ENCODE peak calls at places on chromosomes 13 and 19, in five cellular contexts. S is fibroblast of lung; B is left ventricle myocardium inferior; W is lung; X is CD8-positive, alpha-beta T cell. K is an unnamed sample. For H3K4me1, the result is how much of the 10 kb centered on the place peaks cover.

GRCh38 chr13:31409678-31410356 is 210.0 kb downstream of the B3GLCT start:
- DNase-seq in B (no peak), X (no peak), S (no peak), W (no peak), K (peak)

GRCh38 chr13:96700657-96701056 is 293.6 kb downstream of the OXGR1 start:
- DNase-seq in W (no peak), B (no peak), X (no peak), S (no peak), K (no peak)

GRCh38 chr19:2015611-2015950 is at the start of gene BTBD2:
- DNase-seq in W (peak), B (no peak), S (peak), X (peak), K (peak)

GRCh38 chr13:61052175-61052574 is 363.5 kb downstream of the PCDH20 start:
- DNase-seq in S (no peak), W (no peak), X (no peak), B (no peak), K (no peak)

GRCh38 chr13:41494202-41494601 is 36.9 kb downstream of the RGCC start:
- DNase-seq in X (no peak), S (no peak), B (peak), W (no peak), K (no peak)

GRCh38 chr19:49923055-49924003 is 5.7 kb upstream of the ATF5 start:
- DNase-seq in X (no peak), B (no peak), W (no peak), S (no peak), K (no peak)

GRCh38 chr19:31332096-31332495 is 17.1 kb downstream of the TSHZ3 start:
- DNase-seq in S (peak), W (no peak), X (no peak), B (no peak), K (no peak)

GRCh38 chr13:41651413-41652068 is 194.2 kb downstream of the RGCC start:
- DNase-seq in S (no peak), B (no peak), W (no peak), X (no peak), K (no peak)

GRCh38 chr19:58368561-58369360 is 6.2 kb upstream of the ZNF497 start:
- DNase-seq in B (no peak), S (no peak), X (no peak), W (no peak), K (no peak)

GRCh38 chr13:99191900-99192399 is 8.7 kb upstream of the UBAC2 start:
- DNase-seq in S (peak), X (no peak), W (no peak), B (no peak), K (peak)

GRCh38 chr13:27053235-27053884 is 118.3 kb downstream of the USP12 start:
- DNase-seq in S (no peak), X (no peak), W (no peak), B (no peak), K (no peak)

GRCh38 chr19:33445752-33446070 is 72.2 kb downstream of the CEBPG start:
- DNase-seq in S (no peak), B (peak), W (no peak), X (no peak), K (no peak)

GRCh38 chr13:102400619-102401125 is 1.2 kb downstream of the FGF14 start:
- DNase-seq in B (peak), W (peak), S (peak), X (no peak), K (no peak)

GRCh38 chr19:8487137-8487851 is 15.1 kb downstream of the PRAM1 start:
- DNase-seq in X (peak), B (no peak), W (peak), S (no peak), K (no peak)

GRCh38 chr19:17020823-17021222 is 5.8 kb downstream of the CPAMD8 start:
- DNase-seq in B (no peak), S (no peak), X (no peak), W (no peak), K (no peak)

GRCh38 chr19:46913852-46914430 is 53.1 kb downstream of the ARHGAP35 start:
- DNase-seq in X (no peak), S (peak), W (no peak), B (no peak), K (no peak)

GRCh38 chr19:27765912-27766725 is 1446.8 kb downstream of the UQCRFS1 start:
- DNase-seq in S (no peak), X (no peak), W (no peak), B (no peak), K (peak)

GRCh38 chr19:650121-650520 is 10.4 kb downstream of the FGF22 start:
- DNase-seq in B (no peak), W (no peak), X (no peak), S (no peak), K (no peak)

GRCh38 chr13:39451860-39452301 is 151.1 kb downstream of the LHFPL6 start:
- DNase-seq in W (no peak), B (peak), S (peak), X (no peak), K (no peak)

GRCh38 chr19:45339629-45340028 is 921 bp upstream of the KLC3 start:
- DNase-seq in B (no peak), X (no peak), W (no peak), S (no peak), K (no peak)

GRCh38 chr19:3210347-3211017 is 14.0 kb upstream of the CELF5 start:
- DNase-seq in X (peak), S (peak), W (peak), B (peak), K (peak)

DNA sequence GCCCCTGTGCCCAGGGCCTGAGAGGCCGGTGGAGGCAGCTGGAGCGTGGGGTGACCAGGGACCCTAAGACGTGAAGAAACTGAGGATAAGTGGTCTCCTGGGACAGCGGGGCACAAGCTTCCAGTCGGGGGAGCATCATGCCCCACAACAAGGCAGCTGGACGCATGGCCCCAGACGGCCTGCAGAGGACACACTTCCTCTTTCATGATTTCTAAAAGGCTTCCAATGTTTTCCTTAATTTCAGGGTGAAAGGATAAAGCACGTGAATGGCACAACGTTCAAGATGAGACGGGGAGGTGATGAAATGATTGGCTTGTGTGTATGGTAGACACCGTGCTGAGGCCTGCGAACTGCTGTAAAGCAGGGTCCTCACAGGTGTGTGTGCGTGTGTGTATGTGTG is 20.2 kb upstream of the MYDGF start:
- DNase-seq in X (no peak), W (no peak), B (no peak), S (no peak), K (no peak)
- TF ChIP-seq CTCF in X (no peak), W (no peak), B (no peak), S (no peak), K (no peak)

GRCh38 chr19:11560404-11560988 is 1.5 kb upstream of the ELOF1 start:
- DNase-seq in W (peak), B (no peak), X (peak), S (peak), K (peak)
- H3K27ac ChIP-seq in W (no peak), B (no peak), X (no peak), S (no peak), K (no peak)

GRCh38 chr13:48253849-48254248 is 20.8 kb downstream of the ITM2B start:
- DNase-seq in B (no peak), W (no peak), X (no peak), S (peak), K (no peak)

GRCh38 chr13:48252176-48252575 is 19.2 kb downstream of the ITM2B start:
- DNase-seq in X (no peak), W (no peak), B (no peak), S (no peak), K (no peak)

GRCh38 chr13:48249018-48249417 is 16.0 kb downstream of the ITM2B start:
- DNase-seq in X (no peak), B (no peak), S (no peak), W (no peak), K (no peak)

GRCh38 chr13:48255090-48255489 is 22.1 kb downstream of the ITM2B start:
- DNase-seq in W (no peak), B (no peak), X (no peak), S (no peak), K (no peak)

DNA sequence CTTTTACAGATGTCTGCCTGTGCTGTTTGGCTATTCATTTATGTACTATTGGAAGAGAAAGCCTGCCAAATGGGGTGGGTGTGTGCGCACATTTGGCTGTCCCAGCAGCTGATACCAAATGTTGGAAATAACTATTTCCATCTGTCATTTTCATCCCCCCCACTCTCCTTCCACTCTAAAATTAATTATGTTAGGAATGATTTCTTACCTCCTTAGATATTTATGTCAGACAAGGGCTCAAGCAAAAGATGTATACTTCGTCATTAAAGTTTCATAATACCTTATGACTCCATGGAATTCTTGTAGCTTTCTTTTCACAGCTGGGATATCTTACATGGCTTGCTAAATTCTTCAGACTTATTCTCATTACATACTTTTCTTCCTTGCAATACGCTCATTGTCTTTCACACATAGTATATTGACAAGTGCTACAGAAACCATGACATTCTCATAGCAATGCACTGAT is 18.6 kb downstream of the ITM2B start:
- DNase-seq in S (peak), X (no peak), W (no peak), B (no peak), K (no peak)
- H3K4me1 ChIP-seq in S (under half), X (half or more), W (under half), B (half or more), K (under half)

GRCh38 chr19:4233282-4233853 is 4.0 kb downstream of the EBI3 start:
- DNase-seq in S (peak), B (peak), X (peak), W (peak), K (peak)
- TF ChIP-seq CTCF in S (peak), B (peak), X (peak), W (no peak), K (peak)

DNA sequence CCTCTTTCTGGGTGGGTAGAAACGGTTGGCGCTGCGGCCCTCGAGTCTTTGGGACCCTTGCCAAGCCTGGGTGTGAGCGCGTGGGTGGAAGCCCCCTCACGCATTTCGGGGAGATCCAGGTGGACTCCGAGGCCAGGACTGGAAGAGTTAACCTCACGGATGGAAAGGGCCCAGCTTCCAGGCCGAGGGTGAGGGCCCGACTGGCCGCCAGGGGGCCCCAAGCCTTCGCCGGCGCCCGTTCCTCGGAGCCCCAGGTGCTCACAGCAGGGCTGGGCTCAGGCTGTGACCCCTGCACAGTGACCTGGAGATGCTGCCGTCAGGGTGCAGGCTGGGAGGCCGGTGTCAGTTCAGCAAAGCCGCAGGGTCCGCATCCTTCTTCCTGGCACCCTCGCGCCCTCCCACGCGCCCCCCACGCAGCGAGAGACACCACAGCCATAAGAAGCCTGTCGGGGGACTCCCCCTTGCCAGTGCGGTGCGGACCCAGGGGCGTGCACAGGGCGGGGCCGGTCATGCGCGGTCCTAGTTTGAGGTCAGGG is 34.2 kb upstream of the TMEM255B start:
- DNase-seq in X (peak), W (peak), S (peak), B (peak), K (peak)
- H3K27ac ChIP-seq in X (peak), W (peak), S (no peak), B (peak), K (no peak)

GRCh38 chr19:13086341-13086740 is 16.3 kb downstream of the LYL1 start:
- DNase-seq in B (no peak), X (no peak), S (no peak), W (no peak), K (no peak)

GRCh38 chr19:13085673-13086072 is 17.0 kb downstream of the LYL1 start:
- DNase-seq in W (peak), X (no peak), S (no peak), B (no peak), K (no peak)

GRCh38 chr19:13083627-13084026 is 19.0 kb downstream of the LYL1 start:
- DNase-seq in B (no peak), W (no peak), S (no peak), X (no peak), K (no peak)

GRCh38 chr19:13082192-13083007 is 20.3 kb downstream of the LYL1 start:
- DNase-seq in W (no peak), X (no peak), B (no peak), S (peak), K (no peak)

DNA sequence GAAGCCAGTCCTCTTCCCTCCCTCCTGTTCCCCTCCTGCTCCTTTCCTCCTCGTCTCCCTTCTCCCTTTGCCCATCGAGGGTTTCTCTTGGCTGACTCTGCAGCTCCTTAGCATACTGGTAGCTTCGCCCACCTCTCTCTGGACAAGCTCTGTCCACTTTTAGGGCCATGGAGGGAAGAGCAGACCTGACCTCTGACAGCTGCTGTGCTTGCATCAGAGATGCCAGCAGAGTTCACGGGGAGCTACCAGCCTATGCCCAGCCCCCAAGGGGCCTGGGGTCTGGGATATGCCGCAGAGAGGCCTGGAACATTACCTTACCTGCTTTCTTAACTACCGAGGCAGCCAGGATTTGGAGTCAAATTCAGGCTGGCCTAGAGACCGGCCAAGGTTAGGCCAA is 19.7 kb downstream of the LYL1 start:
- DNase-seq in B (no peak), W (no peak), S (no peak), X (no peak), K (no peak)
- H3K4me1 ChIP-seq in B (half or more), W (under half), S (under half), X (under half), K (under half)

GRCh38 chr13:109139346-109139745 is 509.9 kb downstream of the MYO16 start:
- DNase-seq in B (no peak), W (no peak), X (no peak), S (no peak), K (no peak)

GRCh38 chr13:109131698-109132257 is 502.4 kb downstream of the MYO16 start:
- DNase-seq in B (no peak), W (no peak), X (no peak), S (no peak), K (no peak)

GRCh38 chr13:109130093-109130835 is 500.9 kb downstream of the MYO16 start:
- DNase-seq in S (no peak), B (no peak), W (no peak), X (no peak), K (no peak)

GRCh38 chr13:109136873-109137272 is 507.5 kb downstream of the MYO16 start:
- DNase-seq in S (no peak), W (no peak), B (no peak), X (no peak), K (no peak)

GRCh38 chr13:109135018-109135417 is 505.6 kb downstream of the MYO16 start:
- DNase-seq in W (no peak), X (no peak), B (no peak), S (no peak), K (no peak)
- TF ChIP-seq CTCF in W (no peak), X (no peak), B (no peak), S (no peak), K (no peak)